ENCODE peak calls at places on chromosomes 4 and X, in nine cellular contexts. Z is HCT116, W is chondrocyte, J is LHCN-M2, S is RWPE2, I is retina, C is osteocyte, D is ovary, H is omental fat pad. G is an unnamed sample.

GRCh38 chr4:4317496-4318232 is 27.6 kb downstream of the ZBTB49 start:
- DNase-seq in C (no peak), S (peak; percentile 15), H (no peak), J (no peak), D (no peak), Z (no peak), I (no peak), W (no peak), G (no peak)

GRCh38 chr4:68272860-68273259 is 27.4 kb upstream of the TMPRSS11B start:
- DNase-seq in W (no peak), J (peak; percentile 32), Z (no peak), S (no peak), I (no peak), D (no peak), H (no peak), C (no peak), G (no peak)

GRCh38 chr4:73821325-73821724 is 15.2 kb upstream of the CXCL6 start:
- DNase-seq in H (no peak), S (no peak), D (no peak), J (no peak), Z (no peak), C (no peak), W (no peak), I (no peak), G (no peak)

GRCh38 chrX:20372533-20372932 is 105.8 kb upstream of the RPS6KA3 start:
- DNase-seq in W (no peak), C (no peak), D (no peak), H (no peak), Z (no peak), J (peak; percentile 64), I (no peak), S (no peak), G (no peak)

GRCh38 chrX:106707771-106708454 is 18.6 kb upstream of the RNF128 start:
- DNase-seq in S (no peak), Z (peak; percentile 79), H (no peak), W (no peak), I (no peak), J (peak; percentile 93), C (no peak), D (no peak), G (no peak)

GRCh38 chr4:83785906-83786305 is 250.0 kb downstream of the GPAT3 start:
- DNase-seq in J (no peak), C (no peak), Z (no peak), I (no peak), H (no peak), W (no peak), S (no peak), D (no peak), G (no peak)

GRCh38 chr4:126957555-126958440 is 675.0 kb upstream of the INTU start:
- DNase-seq in D (no peak), I (no peak), S (no peak), H (no peak), Z (no peak), W (no peak), J (peak; percentile 54), C (no peak), G (no peak)

GRCh38 chrX:46965125-46965758 is 53.0 kb downstream of the JADE3 start:
- DNase-seq in I (no peak), D (no peak), J (peak; percentile 35), S (no peak), H (no peak), Z (no peak), C (no peak), W (no peak), G (no peak)

GRCh38 chr4:120753854-120754253 is 168.7 kb downstream of the PRDM5 start:
- DNase-seq in C (no peak), J (peak; percentile 45), D (no peak), H (no peak), Z (no peak), W (no peak), I (peak; percentile 15), S (no peak), G (no peak)

GRCh38 chrX:134624046-134624430 is 34.2 kb downstream of the PLAC1 start:
- DNase-seq in D (no peak), H (no peak), S (no peak), I (no peak), J (no peak), Z (no peak), W (no peak), C (no peak), G (no peak)

GRCh38 chrX:150934453-150934852 is 36.0 kb upstream of the CD99L2 start:
- DNase-seq in W (no peak), C (no peak), S (no peak), J (no peak), I (no peak), Z (no peak), H (no peak), D (no peak), G (no peak)